ENCODE peak calls at places on chromosomes 13 and 19, in ten cellular contexts. One of them, this sample, is unnamed.
A peak's percentile ranks its signal among the peaks of the same experiment; 100 is the strongest.

GRCh38 chr19:1063030-1063908 is 3.7 kb upstream of the ARHGAP45 start:
- DNase-seq in prostate gland: no peak
- DNase-seq in psoas muscle: peak; percentile 23
- DNase-seq in heart left ventricle: no peak
- DNase-seq in tibial artery: no peak
- DNase-seq in heart right ventricle: no peak
- DNase-seq in body of pancreas: no peak
- DNase-seq in Panc1: no peak
- DNase-seq in lung: no peak
- DNase-seq in IMR-90: no peak
- DNase-seq in this sample: no peak

GRCh38 chr19:19059837-19060611 is 3.8 kb upstream of the SLC25A42 start:
- DNase-seq in prostate gland: peak; percentile 44
- DNase-seq in psoas muscle: no peak
- DNase-seq in heart left ventricle: no peak
- DNase-seq in tibial artery: no peak
- DNase-seq in heart right ventricle: no peak
- DNase-seq in body of pancreas: peak; percentile 24
- DNase-seq in Panc1: no peak
- DNase-seq in lung: no peak
- DNase-seq in IMR-90: no peak
- DNase-seq in this sample: no peak

GRCh38 chr13:19781526-19781925 is 1.2 kb downstream of the PSPC1 start:
- DNase-seq in prostate gland: no peak
- DNase-seq in psoas muscle: no peak
- DNase-seq in heart left ventricle: no peak
- DNase-seq in tibial artery: no peak
- DNase-seq in heart right ventricle: no peak
- DNase-seq in body of pancreas: no peak
- DNase-seq in Panc1: no peak
- DNase-seq in lung: no peak
- DNase-seq in IMR-90: no peak
- DNase-seq in this sample: no peak

GRCh38 chr13:73535341-73535740 is 476.5 kb downstream of the KLF5 start:
- DNase-seq in prostate gland: no peak
- DNase-seq in psoas muscle: no peak
- DNase-seq in heart left ventricle: no peak
- DNase-seq in tibial artery: no peak
- DNase-seq in heart right ventricle: no peak
- DNase-seq in body of pancreas: no peak
- DNase-seq in Panc1: no peak
- DNase-seq in lung: no peak
- DNase-seq in IMR-90: no peak
- DNase-seq in this sample: peak; percentile 85

GRCh38 chr19:43489310-43489709 is 15.2 kb downstream of the PHLDB3 start:
- DNase-seq in prostate gland: no peak
- DNase-seq in psoas muscle: no peak
- DNase-seq in heart left ventricle: no peak
- DNase-seq in tibial artery: no peak
- DNase-seq in heart right ventricle: no peak
- DNase-seq in body of pancreas: no peak
- DNase-seq in Panc1: no peak
- DNase-seq in lung: no peak
- DNase-seq in IMR-90: no peak
- DNase-seq in this sample: no peak

GRCh38 chr13:40595693-40596092 is 70.7 kb downstream of the FOXO1 start:
- DNase-seq in prostate gland: no peak
- DNase-seq in psoas muscle: no peak
- DNase-seq in heart left ventricle: no peak
- DNase-seq in tibial artery: no peak
- DNase-seq in heart right ventricle: no peak
- DNase-seq in body of pancreas: no peak
- DNase-seq in Panc1: no peak
- DNase-seq in lung: no peak
- DNase-seq in IMR-90: no peak
- DNase-seq in this sample: no peak

GRCh38 chr19:1407662-1408299 is 395 bp downstream of the DAZAP1 start:
- DNase-seq in prostate gland: no peak
- DNase-seq in psoas muscle: no peak
- DNase-seq in heart left ventricle: peak; percentile 62
- DNase-seq in tibial artery: peak; percentile 75
- DNase-seq in heart right ventricle: peak; percentile 53
- DNase-seq in body of pancreas: no peak
- DNase-seq in Panc1: no peak
- DNase-seq in lung: peak; percentile 50
- DNase-seq in IMR-90: no peak
- DNase-seq in this sample: no peak

GRCh38 chr19:52535831-52536800 is 8.6 kb downstream of the ZNF808 start:
- DNase-seq in prostate gland: peak; percentile 80
- DNase-seq in psoas muscle: peak; percentile 91
- DNase-seq in heart left ventricle: peak; percentile 94
- DNase-seq in tibial artery: peak; percentile 93
- DNase-seq in heart right ventricle: peak; percentile 92
- DNase-seq in body of pancreas: peak; percentile 77
- DNase-seq in Panc1: no peak
- DNase-seq in lung: peak; percentile 82
- DNase-seq in IMR-90: peak; percentile 61
- DNase-seq in this sample: peak; percentile 60

GRCh38 chr19:7611541-7612279 is 16.0 kb downstream of the CAMSAP3 start:
- DNase-seq in prostate gland: no peak
- DNase-seq in psoas muscle: no peak
- DNase-seq in heart left ventricle: peak; percentile 21
- DNase-seq in tibial artery: no peak
- DNase-seq in heart right ventricle: no peak
- DNase-seq in body of pancreas: no peak
- DNase-seq in Panc1: no peak
- DNase-seq in lung: no peak
- DNase-seq in IMR-90: no peak
- DNase-seq in this sample: no peak

GRCh38 chr13:113736258-113736731 is 22.7 kb upstream of the TMEM255B start:
- DNase-seq in prostate gland: no peak
- DNase-seq in psoas muscle: no peak
- DNase-seq in heart left ventricle: no peak
- DNase-seq in tibial artery: no peak
- DNase-seq in heart right ventricle: no peak
- DNase-seq in body of pancreas: no peak
- DNase-seq in Panc1: no peak
- DNase-seq in lung: no peak
- DNase-seq in IMR-90: no peak
- DNase-seq in this sample: no peak

GRCh38 chr13:22793598-22794134 is 387.1 kb upstream of the SGCG start:
- DNase-seq in prostate gland: no peak
- DNase-seq in psoas muscle: no peak
- DNase-seq in heart left ventricle: no peak
- DNase-seq in tibial artery: no peak
- DNase-seq in heart right ventricle: no peak
- DNase-seq in body of pancreas: no peak
- DNase-seq in Panc1: no peak
- DNase-seq in lung: no peak
- DNase-seq in IMR-90: no peak
- DNase-seq in this sample: no peak

GRCh38 chr19:3979289-3979673 is 6.0 kb downstream of the EEF2 start:
- DNase-seq in prostate gland: no peak
- DNase-seq in psoas muscle: no peak
- DNase-seq in heart left ventricle: no peak
- DNase-seq in tibial artery: no peak
- DNase-seq in heart right ventricle: no peak
- DNase-seq in body of pancreas: no peak
- DNase-seq in Panc1: no peak
- DNase-seq in lung: no peak
- DNase-seq in IMR-90: no peak
- DNase-seq in this sample: no peak

GRCh38 chr13:78137404-78138142 is 218.9 kb upstream of the EDNRB start:
- DNase-seq in prostate gland: peak; percentile 11
- DNase-seq in psoas muscle: no peak
- DNase-seq in heart left ventricle: no peak
- DNase-seq in tibial artery: no peak
- DNase-seq in heart right ventricle: no peak
- DNase-seq in body of pancreas: peak; percentile 29
- DNase-seq in Panc1: peak; percentile 30
- DNase-seq in lung: peak; percentile 33
- DNase-seq in IMR-90: peak; percentile 72
- DNase-seq in this sample: peak; percentile 36

GRCh38 chr13:111122631-111123030 is 7.5 kb downstream of the ARHGEF7 start:
- DNase-seq in prostate gland: no peak
- DNase-seq in psoas muscle: no peak
- DNase-seq in heart left ventricle: no peak
- DNase-seq in tibial artery: no peak
- DNase-seq in heart right ventricle: no peak
- DNase-seq in body of pancreas: no peak
- DNase-seq in Panc1: no peak
- DNase-seq in lung: no peak
- DNase-seq in IMR-90: no peak
- DNase-seq in this sample: no peak

GRCh38 chr13:111121421-111121820 is 6.3 kb downstream of the ARHGEF7 start:
- DNase-seq in prostate gland: no peak
- DNase-seq in psoas muscle: no peak
- DNase-seq in heart left ventricle: no peak
- DNase-seq in tibial artery: no peak
- DNase-seq in heart right ventricle: no peak
- DNase-seq in body of pancreas: no peak
- DNase-seq in Panc1: no peak
- DNase-seq in lung: no peak
- DNase-seq in IMR-90: no peak
- DNase-seq in this sample: no peak

GRCh38 chr13:111123221-111123620 is 8.1 kb downstream of the ARHGEF7 start:
- DNase-seq in prostate gland: no peak
- DNase-seq in psoas muscle: no peak
- DNase-seq in heart left ventricle: no peak
- DNase-seq in tibial artery: no peak
- DNase-seq in heart right ventricle: no peak
- DNase-seq in body of pancreas: no peak
- DNase-seq in Panc1: no peak
- DNase-seq in lung: no peak
- DNase-seq in IMR-90: no peak
- DNase-seq in this sample: no peak

GRCh38 chr13:111120913-111121312 is 5.8 kb downstream of the ARHGEF7 start:
- DNase-seq in prostate gland: no peak
- DNase-seq in psoas muscle: no peak
- DNase-seq in heart left ventricle: no peak
- DNase-seq in tibial artery: no peak
- DNase-seq in heart right ventricle: no peak
- DNase-seq in body of pancreas: no peak
- DNase-seq in Panc1: no peak
- DNase-seq in lung: no peak
- DNase-seq in IMR-90: no peak
- DNase-seq in this sample: no peak

GRCh38 chr13:111122056-111122455 is 6.9 kb downstream of the ARHGEF7 start:
- DNase-seq in prostate gland: no peak
- DNase-seq in psoas muscle: peak; percentile 65
- DNase-seq in heart left ventricle: no peak
- DNase-seq in tibial artery: no peak
- DNase-seq in heart right ventricle: no peak
- DNase-seq in body of pancreas: no peak
- DNase-seq in Panc1: no peak
- DNase-seq in lung: no peak
- DNase-seq in IMR-90: peak; percentile 59
- DNase-seq in this sample: no peak
- H3K27ac ChIP-seq in prostate gland: no peak overlapping the region
- H3K27ac ChIP-seq in psoas muscle: peak overlapping the region; percentile 91
- H3K27ac ChIP-seq in heart left ventricle: no peak overlapping the region
- H3K27ac ChIP-seq in tibial artery: no peak overlapping the region
- H3K27ac ChIP-seq in heart right ventricle: no peak overlapping the region
- H3K27ac ChIP-seq in body of pancreas: no peak overlapping the region
- H3K27ac ChIP-seq in Panc1: no peak overlapping the region
- H3K27ac ChIP-seq in lung: no peak overlapping the region
- H3K27ac ChIP-seq in IMR-90: no peak overlapping the region
- H3K27ac ChIP-seq in this sample: no peak overlapping the region

DNA sequence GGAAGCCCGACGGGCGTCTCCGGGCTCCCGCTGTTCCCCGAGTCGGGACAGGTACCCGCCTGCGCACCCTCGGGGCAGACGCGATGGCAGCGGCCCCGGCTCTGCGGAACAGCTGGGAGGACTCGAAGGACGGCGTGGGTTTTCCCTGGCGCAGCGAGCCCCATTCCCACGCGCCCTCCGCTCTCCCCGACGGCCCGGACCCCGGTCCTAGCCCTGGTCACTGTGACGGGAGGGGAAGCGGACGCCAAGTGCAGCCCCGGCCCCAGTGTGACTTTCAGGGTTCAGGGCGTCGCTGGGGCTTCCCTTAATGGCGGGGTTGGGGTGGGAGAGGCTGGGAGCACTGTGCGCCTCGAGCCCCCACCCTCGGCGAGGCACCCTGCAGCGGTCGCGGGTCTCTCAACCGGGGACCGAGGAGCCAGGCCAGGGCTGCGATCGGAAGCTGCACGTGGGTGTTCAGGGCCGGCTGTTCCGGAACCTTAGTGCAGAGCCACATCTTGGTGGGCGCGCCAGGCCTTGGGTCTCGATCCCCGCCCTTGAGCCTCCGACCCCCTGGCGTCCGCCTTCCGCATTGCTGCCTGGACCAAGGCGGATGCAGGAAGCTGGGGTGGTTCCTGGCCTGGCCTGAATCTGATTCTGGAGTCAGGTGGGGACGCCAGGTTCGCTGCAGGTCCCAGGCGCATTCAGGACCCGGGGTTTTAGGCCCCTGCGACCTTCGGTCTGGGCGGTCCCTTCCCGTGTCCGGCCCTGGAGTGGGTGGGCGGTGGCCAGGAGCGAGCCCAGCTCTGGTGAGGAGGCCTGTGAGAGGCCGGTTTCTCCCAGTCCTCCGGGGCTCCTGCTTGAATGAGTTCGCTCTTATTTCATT is 3.5 kb downstream of the LGALS7B start:
- DNase-seq in prostate gland: no peak
- DNase-seq in psoas muscle: peak; percentile 44
- DNase-seq in heart left ventricle: peak; percentile 60
- DNase-seq in tibial artery: no peak
- DNase-seq in heart right ventricle: peak; percentile 67
- DNase-seq in body of pancreas: peak; percentile 15
- DNase-seq in Panc1: no peak
- DNase-seq in lung: peak; percentile 44
- DNase-seq in IMR-90: no peak
- DNase-seq in this sample: no peak
- TF ChIP-seq CTCF in prostate gland: no peak
- TF ChIP-seq CTCF in psoas muscle: peak; percentile 1
- TF ChIP-seq CTCF in heart left ventricle: peak; percentile 27
- TF ChIP-seq CTCF in tibial artery: peak; percentile 6
- TF ChIP-seq CTCF in heart right ventricle: peak; percentile 22
- TF ChIP-seq CTCF in body of pancreas: no peak
- TF ChIP-seq CTCF in Panc1: no peak
- TF ChIP-seq CTCF in lung: peak; percentile 9
- TF ChIP-seq CTCF in IMR-90: no peak
- TF ChIP-seq CTCF in this sample: peak; percentile 49

GRCh38 chr13:39034085-39034484 is 3.8 kb downstream of the PROSER1 start:
- DNase-seq in prostate gland: no peak
- DNase-seq in psoas muscle: no peak
- DNase-seq in heart left ventricle: no peak
- DNase-seq in tibial artery: no peak
- DNase-seq in heart right ventricle: no peak
- DNase-seq in body of pancreas: no peak
- DNase-seq in Panc1: no peak
- DNase-seq in lung: no peak
- DNase-seq in IMR-90: no peak
- DNase-seq in this sample: no peak
- H3K27ac ChIP-seq in prostate gland: no peak overlapping the region
- H3K27ac ChIP-seq in psoas muscle: no peak overlapping the region
- H3K27ac ChIP-seq in heart left ventricle: no peak overlapping the region
- H3K27ac ChIP-seq in tibial artery: no peak overlapping the region
- H3K27ac ChIP-seq in heart right ventricle: no peak overlapping the region
- H3K27ac ChIP-seq in body of pancreas: no peak overlapping the region
- H3K27ac ChIP-seq in Panc1: no peak overlapping the region
- H3K27ac ChIP-seq in lung: no peak overlapping the region
- H3K27ac ChIP-seq in IMR-90: no peak overlapping the region
- H3K27ac ChIP-seq in this sample: no peak overlapping the region

GRCh38 chr19:11286312-11286974 is 9.5 kb upstream of the TSPAN16 start:
- DNase-seq in prostate gland: no peak
- DNase-seq in psoas muscle: no peak
- DNase-seq in heart left ventricle: peak; percentile 61
- DNase-seq in tibial artery: no peak
- DNase-seq in heart right ventricle: no peak
- DNase-seq in body of pancreas: peak; percentile 12
- DNase-seq in Panc1: no peak
- DNase-seq in lung: no peak
- DNase-seq in IMR-90: peak; percentile 58
- DNase-seq in this sample: no peak
- TF ChIP-seq CTCF in prostate gland: no peak
- TF ChIP-seq CTCF in psoas muscle: peak; percentile 24
- TF ChIP-seq CTCF in heart left ventricle: peak; percentile 31
- TF ChIP-seq CTCF in tibial artery: peak; percentile 35
- TF ChIP-seq CTCF in heart right ventricle: peak; percentile 72
- TF ChIP-seq CTCF in body of pancreas: no peak
- TF ChIP-seq CTCF in Panc1: no peak
- TF ChIP-seq CTCF in lung: peak; percentile 29
- TF ChIP-seq CTCF in IMR-90: no peak
- TF ChIP-seq CTCF in this sample: no peak